ENCODE peak calls at places on chromosome 15, in six cellular contexts. J is SK-N-SH, U is K562, D is H1, V is HepG2, W is GM12878. N is an unnamed sample.

GRCh38 chr15:92886229-92886628 is 13.9 kb upstream of the CHD2 start:
- DNase-seq in U (no peak), J (no peak), D (no peak), V (no peak), W (no peak), N (no peak)

GRCh38 chr15:42151736-42152135 is 4.7 kb downstream of the PLA2G4F start:
- DNase-seq in U (no peak), W (no peak), D (no peak), V (no peak), J (no peak), N (no peak)

GRCh38 chr15:38190501-38190900 is 62.1 kb upstream of the SPRED1 start:
- DNase-seq in W (no peak), V (no peak), J (no peak), D (no peak), U (no peak), N (no peak)

GRCh38 chr15:68806220-68807105 is 14.2 kb downstream of the ANP32A start:
- DNase-seq in W (no peak), V (no peak), J (peak), U (no peak), D (peak), N (no peak)

GRCh38 chr15:23897091-23897490 is 210.0 kb upstream of the NDN start:
- DNase-seq in W (no peak), U (no peak), V (no peak), J (no peak), D (no peak), N (no peak)

GRCh38 chr15:64774556-64775523 is 549 bp downstream of the RBPMS2 start:
- DNase-seq in V (no peak), J (peak), D (peak), U (peak), W (no peak), N (peak)

GRCh38 chr15:59691194-59691805 is 2.2 kb upstream of the BNIP2 start:
- DNase-seq in W (peak), V (peak), D (no peak), J (peak), U (no peak), N (peak)

GRCh38 chr15:39041979-39042485 is 477.4 kb upstream of the RASGRP1 start:
- DNase-seq in D (no peak), J (no peak), W (no peak), V (no peak), U (no peak), N (no peak)

GRCh38 chr15:52808441-52808840 is 18.3 kb upstream of the ONECUT1 start:
- DNase-seq in V (no peak), W (no peak), D (no peak), U (no peak), J (no peak), N (no peak)

GRCh38 chr15:28118083-28118482 is 19.0 kb upstream of the OCA2 start:
- DNase-seq in D (no peak), U (no peak), V (no peak), W (no peak), J (no peak), N (no peak)

GRCh38 chr15:67915374-67916050 is 75.7 kb upstream of the RNU6-1 start:
- DNase-seq in U (no peak), V (peak), J (no peak), D (peak), W (no peak), N (no peak)

GRCh38 chr15:23564798-23565394 is 578 bp upstream of the MKRN3 start:
- DNase-seq in U (no peak), W (no peak), V (no peak), D (no peak), J (peak), N (no peak)

GRCh38 chr15:29815000-29815704 is 7.1 kb downstream of the TJP1 start:
- DNase-seq in V (peak), D (no peak), U (peak), J (no peak), W (no peak), N (no peak)

GRCh38 chr15:34986326-34987181 is 1.5 kb downstream of the ZNF770 start:
- DNase-seq in J (no peak), D (no peak), U (peak), W (no peak), V (no peak), N (no peak)

GRCh38 chr15:80455051-80455648 is 51.0 kb downstream of the ARNT2 start:
- DNase-seq in W (no peak), V (no peak), J (no peak), U (no peak), D (no peak), N (no peak)

GRCh38 chr15:95291878-95292472 is 1038.5 kb upstream of the NR2F2 start:
- DNase-seq in U (peak), D (no peak), J (peak), W (no peak), V (peak), N (peak)

GRCh38 chr15:68210409-68210756 is 5.3 kb upstream of the CALML4 start:
- DNase-seq in J (no peak), U (no peak), D (no peak), W (no peak), V (no peak), N (no peak)

GRCh38 chr15:44010114-44010513 is 183.3 kb downstream of the WDR76 start:
- DNase-seq in D (no peak), V (no peak), J (no peak), U (no peak), W (no peak), N (no peak)

GRCh38 chr15:51936119-51936478 is 35.5 kb downstream of the LEO1 start:
- DNase-seq in W (no peak), J (no peak), D (peak), U (no peak), V (no peak), N (no peak)

GRCh38 chr15:26242565-26242964 is 379.4 kb upstream of the ATP10A start:
- DNase-seq in V (no peak), J (no peak), W (no peak), U (no peak), D (peak), N (no peak)

GRCh38 chr15:35194296-35194695 is 109.2 kb upstream of the NANOGP8 start:
- DNase-seq in U (no peak), W (no peak), V (no peak), J (no peak), D (no peak), N (no peak)

GRCh38 chr15:52005748-52006701 is 13.0 kb upstream of the MAPK6 start:
- DNase-seq in J (peak), U (no peak), V (peak), W (peak), D (no peak), N (no peak)

GRCh38 chr15:35740761-35741160 is 194.8 kb upstream of the DPH6 start:
- DNase-seq in V (no peak), W (no peak), U (no peak), D (no peak), J (peak), N (no peak)

GRCh38 chr15:44058126-44058525 is 136.9 kb downstream of the FRMD5 start:
- DNase-seq in J (no peak), D (no peak), V (no peak), W (no peak), U (no peak), N (no peak)

GRCh38 chr15:82139823-82140268 is 94.0 kb upstream of the MEX3B start:
- DNase-seq in D (no peak), J (peak), V (peak), W (no peak), U (peak), N (no peak)

GRCh38 chr15:96338772-96339661 is 8.5 kb downstream of the NR2F2 start:
- DNase-seq in D (no peak), J (no peak), U (no peak), V (peak), W (no peak), N (no peak)

GRCh38 chr15:66923438-66923881 is 141.9 kb upstream of the SMAD3 start:
- DNase-seq in V (peak), W (no peak), D (peak), J (peak), U (peak), N (peak)

GRCh38 chr15:85527907-85528306 is 147.5 kb downstream of the AKAP13 start:
- DNase-seq in W (no peak), V (no peak), U (no peak), D (no peak), J (no peak), N (no peak)

GRCh38 chr15:48373855-48374421 is 42.7 kb downstream of the DUT start:
- DNase-seq in U (no peak), V (no peak), J (no peak), D (no peak), W (no peak), N (no peak)

GRCh38 chr15:47523669-47524068 is 193.6 kb upstream of the SEMA6D start:
- DNase-seq in J (no peak), D (no peak), W (no peak), U (no peak), V (no peak), N (peak)

GRCh38 chr15:58334803-58335202 is 97.0 kb upstream of the LIPC start:
- DNase-seq in U (no peak), W (no peak), J (no peak), V (no peak), D (no peak), N (no peak)

GRCh38 chr15:89197503-89197971 is 23.8 kb downstream of the RLBP1 start:
- DNase-seq in D (peak), V (peak), U (no peak), W (no peak), J (no peak), N (no peak)

GRCh38 chr15:63075072-63075995 is 32.8 kb downstream of the TPM1 start:
- DNase-seq in D (no peak), W (no peak), U (no peak), V (no peak), J (no peak), N (no peak)

GRCh38 chr15:52243697-52244555 is 51.7 kb downstream of the MYO5C start:
- DNase-seq in W (no peak), V (no peak), U (no peak), J (no peak), D (no peak), N (peak)

GRCh38 chr15:39511000-39511914 is 69.6 kb upstream of the THBS1 start:
- DNase-seq in W (no peak), V (no peak), U (peak), J (no peak), D (no peak), N (no peak)

GRCh38 chr15:39235084-39235795 is 345.6 kb upstream of the THBS1 start:
- DNase-seq in J (no peak), W (no peak), V (no peak), U (no peak), D (no peak), N (peak)

GRCh38 chr15:48559270-48559669 is 86.2 kb downstream of the FBN1 start:
- DNase-seq in W (no peak), U (no peak), V (no peak), J (no peak), D (no peak), N (no peak)

GRCh38 chr15:94234300-94234699 is 2.9 kb downstream of the MCTP2 start:
- DNase-seq in J (no peak), W (no peak), D (no peak), U (no peak), V (no peak), N (no peak)

GRCh38 chr15:53527996-53528395 is 231.5 kb downstream of the WDR72 start:
- DNase-seq in D (no peak), J (no peak), W (no peak), U (no peak), V (no peak), N (no peak)

GRCh38 chr15:30928076-30928475 is 24.4 kb downstream of the FAN1 start:
- DNase-seq in U (no peak), W (no peak), D (no peak), J (no peak), V (no peak), N (no peak)

GRCh38 chr15:40785814-40786213 is 16.0 kb downstream of the C15orf62 start:
- DNase-seq in J (no peak), W (no peak), D (no peak), U (no peak), V (no peak), N (no peak)

GRCh38 chr15:40785158-40785557 is 15.4 kb downstream of the C15orf62 start:
- DNase-seq in W (no peak), V (no peak), D (no peak), U (no peak), J (no peak), N (no peak)

GRCh38 chr15:40787344-40787841 is 17.6 kb downstream of the C15orf62 start:
- DNase-seq in W (no peak), D (no peak), V (no peak), J (no peak), U (no peak), N (peak)

GRCh38 chr15:40787991-40788390 is 18.2 kb downstream of the C15orf62 start:
- DNase-seq in U (no peak), J (no peak), D (no peak), V (no peak), W (no peak), N (no peak)

DNA sequence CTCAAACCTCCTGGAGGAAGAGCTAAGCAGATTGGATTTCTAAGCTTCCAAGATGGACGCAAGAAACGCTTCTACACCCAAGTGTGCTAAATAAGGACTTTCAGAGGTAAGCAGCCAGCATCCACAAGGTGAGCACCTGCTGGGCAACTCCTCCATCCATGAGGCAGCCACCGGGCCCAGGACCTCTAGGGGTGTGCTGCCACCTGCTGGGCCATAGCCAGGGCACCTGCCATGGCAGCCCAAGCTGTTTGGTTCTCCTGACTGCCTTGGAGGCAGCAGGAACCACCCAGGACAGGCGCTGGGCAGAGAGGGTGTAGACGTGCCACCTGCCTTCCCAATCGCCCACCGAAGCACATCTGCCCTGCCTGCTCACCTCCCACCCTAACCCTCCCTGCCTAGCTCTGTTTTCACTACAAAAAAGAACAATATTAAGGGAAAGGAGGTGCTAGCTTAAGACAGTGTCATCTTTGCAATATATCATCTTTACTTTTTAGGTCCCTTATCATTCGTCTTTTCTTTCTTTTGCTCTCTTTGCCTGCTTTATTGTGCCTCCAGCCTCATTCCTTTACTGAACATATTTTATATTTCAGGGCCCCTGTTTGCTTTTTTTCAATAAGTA is 12.9 kb downstream of the C15orf62 start:
- DNase-seq in D (peak), V (peak), J (peak), U (peak), W (no peak), N (peak)
- TF ChIP-seq GABPA in D (no peak), V (no peak), J (no peak), U (no peak), W (no peak), N (no peak)

GRCh38 chr15:99386429-99386828 is 135.1 kb downstream of the LRRC28 start:
- DNase-seq in V (no peak), D (no peak), W (no peak), U (no peak), J (no peak), N (no peak)

GRCh38 chr15:99390667-99391066 is 139.4 kb downstream of the LRRC28 start:
- DNase-seq in U (no peak), W (no peak), D (no peak), V (peak), J (no peak), N (no peak)

GRCh38 chr15:99387769-99388168 is 136.5 kb downstream of the LRRC28 start:
- DNase-seq in D (no peak), J (no peak), W (no peak), V (no peak), U (no peak), N (no peak)

GRCh38 chr15:99385865-99386264 is 134.6 kb downstream of the LRRC28 start:
- DNase-seq in W (no peak), U (no peak), J (no peak), D (no peak), V (peak), N (no peak)

GRCh38 chr15:99384992-99385669 is 133.8 kb downstream of the LRRC28 start:
- DNase-seq in D (no peak), W (no peak), V (peak), U (no peak), J (no peak), N (no peak)
- TF ChIP-seq CTCF in D (no peak), W (no peak), V (peak), U (peak), J (peak), N (no peak)

GRCh38 chr15:50259276-50259675 is 6.2 kb downstream of the HDC start:
- DNase-seq in D (peak), J (no peak), U (no peak), W (no peak), V (no peak), N (no peak)
- H3K4me3 ChIP-seq in D (no peak), J (no peak), U (no peak), W (no peak), V (no peak), N (no peak)

GRCh38 chr15:74651251-74651741 is 35.7 kb downstream of the CLK3 start:
- DNase-seq in J (no peak), V (no peak), W (no peak), D (no peak), U (no peak), N (no peak)

GRCh38 chr15:74642724-74643367 is 27.2 kb downstream of the CLK3 start:
- DNase-seq in W (no peak), V (no peak), D (no peak), J (no peak), U (peak), N (no peak)

GRCh38 chr15:74653426-74654082 is 37.9 kb downstream of the CLK3 start:
- DNase-seq in U (no peak), W (no peak), V (no peak), D (no peak), J (peak), N (no peak)

GRCh38 chr15:74643368-74644204 is 27.9 kb downstream of the CLK3 start:
- DNase-seq in W (no peak), D (no peak), V (no peak), J (no peak), U (peak), N (no peak)

GRCh38 chr15:74648051-74648622 is 32.5 kb downstream of the CLK3 start:
- DNase-seq in W (no peak), U (no peak), V (no peak), J (no peak), D (no peak), N (no peak)
- TF ChIP-seq GABPA in W (no peak), U (no peak), V (no peak), J (no peak), D (no peak), N (no peak)

GRCh38 chr15:84108725-84109124 is 126.8 kb upstream of the GOLGA6L4 start:
- DNase-seq in W (no peak), U (no peak), J (no peak), D (no peak), V (no peak), N (no peak)
- TF ChIP-seq CTCF in W (no peak), U (no peak), J (peak), D (peak), V (no peak), N (no peak)

GRCh38 chr15:90451215-90451850 is 63.3 kb downstream of the IQGAP1 start:
- DNase-seq in U (no peak), V (no peak), J (no peak), W (no peak), D (no peak), N (no peak)

GRCh38 chr15:90449206-90449735 is 61.2 kb downstream of the IQGAP1 start:
- DNase-seq in J (no peak), W (no peak), V (no peak), U (no peak), D (no peak), N (no peak)
- H3K4me3 ChIP-seq in J (no peak), W (no peak), V (no peak), U (no peak), D (no peak), N (no peak)

GRCh38 chr15:41010335-41010734 is 57.1 kb downstream of the CHAC1 start:
- DNase-seq in U (no peak), W (no peak), J (peak), D (no peak), V (no peak), N (no peak)

GRCh38 chr15:41013698-41014414 is 60.6 kb downstream of the CHAC1 start:
- DNase-seq in W (peak), V (no peak), D (no peak), U (no peak), J (no peak), N (peak)

GRCh38 chr15:41017051-41017735 is 63.9 kb downstream of the CHAC1 start:
- DNase-seq in D (no peak), U (no peak), J (no peak), V (no peak), W (no peak), N (no peak)

GRCh38 chr15:41006479-41006878 is 53.2 kb downstream of the CHAC1 start:
- DNase-seq in J (no peak), U (no peak), V (no peak), W (no peak), D (no peak), N (no peak)

DNA sequence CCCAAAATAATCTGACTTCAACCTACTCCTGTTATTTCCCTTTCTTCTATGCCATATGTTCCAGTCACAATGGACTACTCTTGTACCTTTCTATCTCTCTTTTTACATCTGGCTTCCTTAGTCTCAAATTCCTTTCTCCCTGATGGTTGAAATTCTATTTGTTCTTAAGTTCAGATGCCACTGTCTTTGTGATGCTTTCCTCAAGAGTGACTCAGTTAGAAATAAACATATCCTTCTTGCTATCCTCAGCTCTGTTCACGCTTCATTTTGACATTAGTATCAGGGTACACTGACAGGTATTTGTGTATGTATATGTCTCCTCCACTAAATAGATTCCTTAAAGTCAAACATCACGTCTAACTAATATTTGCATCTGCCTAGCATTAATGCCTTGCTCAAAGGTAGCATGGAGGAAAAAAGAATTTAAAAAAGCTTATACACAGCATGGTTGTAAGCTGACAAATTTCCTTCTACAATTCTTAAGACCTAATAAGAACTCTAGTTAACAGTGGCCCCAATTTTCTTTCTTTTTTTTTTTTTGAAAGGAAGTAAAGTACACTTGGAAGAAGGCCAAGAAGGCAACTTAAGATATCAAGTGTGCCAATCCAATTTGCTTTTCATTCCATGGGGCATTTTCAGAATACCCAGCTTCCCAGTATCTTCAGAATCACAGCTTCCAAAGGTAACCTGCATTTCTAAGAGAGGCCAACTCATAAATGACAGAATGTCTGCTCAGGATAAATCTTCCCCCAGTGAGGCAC is 58.0 kb downstream of the CHAC1 start:
- DNase-seq in V (no peak), J (no peak), W (no peak), D (no peak), U (no peak), N (no peak)
- TF ChIP-seq GABPA in V (no peak), J (no peak), W (no peak), D (no peak), U (no peak), N (no peak)

N was measured in HL-60.